ENCODE peak calls at places on chromosomes 2 and 18, in eight cellular contexts. K is activated CD8-positive, alpha-beta memory T cell treated with anti-CD3 and anti-CD28 coated beads for 1 hour; X is HEK293T; B is activated CD4-positive, alpha-beta T cell treated with anti-CD3 and anti-CD28 coated beads, Interleukin-2, amount 10 ng/mL, durations not matched to agents 7 days and 5 days; M is activated CD4-positive, CD25-positive, alpha-beta regulatory T cell treated with anti-CD3 and anti-CD28 coated beads, Interleukin-2, amount 50 U/mL, for 72 hours; O is germinal center; Z is T-helper 2 cell; R is spleen. C is an unnamed sample.
A peak's percentile ranks its signal among the peaks of the same experiment; 100 is the strongest.

GRCh38 chr2:217617496-217618085 is 385.2 kb downstream of the TNS1 start:
- DNase-seq in M (no peak), R (no peak), K (no peak), B (no peak), X (no peak), Z (no peak), O (no peak), C (no peak)

GRCh38 chr2:26299488-26300092 is 46.4 kb upstream of the SELENOI start:
- DNase-seq in M (no peak), B (peak; percentile 30), X (no peak), K (no peak), R (no peak), O (no peak), Z (no peak), C (no peak)

GRCh38 chr2:112626604-112627059 is 19.1 kb upstream of the SLC20A1 start:
- DNase-seq in Z (peak; percentile 44), B (peak; percentile 70), K (peak; percentile 38), R (peak; percentile 91), M (peak; percentile 57), X (peak; percentile 68), O (peak; percentile 67), C (peak; percentile 79)

GRCh38 chr2:80365762-80366161 is 61.2 kb upstream of the LRRTM1 start:
- DNase-seq in O (no peak), M (no peak), K (no peak), B (no peak), Z (no peak), X (no peak), R (no peak), C (peak; percentile 89)

GRCh38 chr2:113157108-113157896 is 16.5 kb upstream of the PSD4 start:
- DNase-seq in K (no peak), B (peak; percentile 55), M (peak; percentile 48), X (peak; percentile 59), Z (no peak), O (peak; percentile 57), R (peak; percentile 87), C (no peak)

GRCh38 chr18:25538175-25538922 is 186.4 kb upstream of the ZNF521 start:
- DNase-seq in R (no peak), Z (no peak), O (no peak), K (no peak), M (no peak), B (no peak), X (no peak), C (no peak)

GRCh38 chr2:181806039-181806392 is 85.5 kb upstream of the ITPRID2 start:
- DNase-seq in Z (no peak), R (no peak), O (no peak), B (no peak), X (no peak), M (no peak), K (no peak), C (no peak)

GRCh38 chr2:118806797-118807667 is 40.4 kb downstream of the EN1 start:
- DNase-seq in R (no peak), B (no peak), X (no peak), O (no peak), Z (no peak), K (no peak), M (no peak), C (no peak)

GRCh38 chr2:38876407-38876806 is 631 bp downstream of the MORN2 start:
- DNase-seq in M (no peak), R (no peak), X (no peak), B (no peak), Z (no peak), K (no peak), O (no peak), C (peak; percentile 53)

GRCh38 chr2:42921721-42922120 is 129.3 kb upstream of the HAAO start:
- DNase-seq in X (no peak), M (no peak), O (no peak), B (no peak), Z (no peak), R (no peak), K (no peak), C (no peak)

GRCh38 chr2:200467806-200468686 is 41.8 kb downstream of the KCTD18 start:
- DNase-seq in Z (no peak), R (no peak), X (no peak), M (no peak), K (no peak), B (peak; percentile 52), O (no peak), C (no peak)